ENCODE peak calls at places on chromosomes 7 and 10, in seven cellular contexts. Y is K562, H is bronchial epithelial cell, U is astrocyte of the cerebellum, M is neural progenitor cell, Z is fibroblast of pulmonary artery, B is breast epithelium. P is an unnamed sample.

GRCh38 chr10:73865459-73866442 is 8.6 kb downstream of the CAMK2G start:
- DNase-seq in M (no peak), Y (no peak), B (no peak), Z (no peak), H (no peak), U (no peak), P (no peak)

GRCh38 chr10:29882766-29883165 is 176.6 kb downstream of the JCAD start:
- DNase-seq in Y (no peak), B (no peak), M (no peak), H (no peak), Z (no peak), U (no peak), P (no peak)

GRCh38 chr7:48094861-48095293 is 5.8 kb downstream of the UPP1 start:
- DNase-seq in B (no peak), H (peak), U (peak), Z (peak), M (no peak), Y (no peak), P (peak)

GRCh38 chr7:134545379-134545778 is 3.5 kb upstream of the AKR1B15 start:
- DNase-seq in B (no peak), H (no peak), Z (no peak), M (no peak), Y (no peak), U (no peak), P (no peak)

GRCh38 chr10:42953684-42954674 is 122.9 kb upstream of the RET start:
- DNase-seq in Y (no peak), Z (no peak), U (no peak), M (no peak), B (no peak), H (no peak), P (no peak)

GRCh38 chr7:87001214-87001613 is 58.2 kb downstream of the ELAPOR2 start:
- DNase-seq in U (peak), H (peak), Y (no peak), Z (peak), M (no peak), B (no peak), P (peak)

GRCh38 chr10:33154590-33154989 is 179.9 kb downstream of the NRP1 start:
- DNase-seq in Y (no peak), Z (no peak), H (no peak), U (no peak), M (no peak), B (no peak), P (no peak)

GRCh38 chr10:5196613-5197234 is at the start of gene AKR1C4:
- DNase-seq in Y (no peak), U (no peak), H (peak), Z (no peak), B (no peak), M (no peak), P (no peak)

GRCh38 chr7:85285502-85285901 is 98.6 kb upstream of the SEMA3D start:
- DNase-seq in M (no peak), U (no peak), B (no peak), Y (no peak), Z (no peak), H (no peak), P (no peak)

GRCh38 chr7:12328888-12329770 is 74.5 kb downstream of the VWDE start:
- DNase-seq in B (no peak), Y (no peak), M (no peak), H (no peak), Z (no peak), U (no peak), P (no peak)

GRCh38 chr7:84372712-84373111 is 178.1 kb upstream of the SEMA3A start:
- DNase-seq in H (peak), M (no peak), B (no peak), Z (peak), Y (no peak), U (no peak), P (no peak)

GRCh38 chr7:12094365-12094921 is 116.7 kb upstream of the TMEM106B start:
- DNase-seq in Z (peak), M (peak), H (peak), U (no peak), Y (no peak), B (no peak), P (no peak)

GRCh38 chr7:27215356-27215755 is 15.5 kb upstream of the HOXA13 start:
- DNase-seq in H (no peak), U (no peak), Z (no peak), Y (no peak), M (no peak), B (no peak), P (no peak)

GRCh38 chr10:132482090-132482489 is 55.5 kb upstream of the INPP5A start:
- DNase-seq in U (peak), M (no peak), B (peak), Y (no peak), Z (peak), H (peak), P (peak)

GRCh38 chr7:171912-172515 is 20.4 kb upstream of the FAM20C start:
- DNase-seq in H (no peak), Z (no peak), U (no peak), M (no peak), B (no peak), Y (no peak), P (no peak)

GRCh38 chr7:151410405-151411390 is 860 bp upstream of the WDR86 start:
- DNase-seq in Y (no peak), H (no peak), M (peak), U (no peak), Z (no peak), B (no peak), P (no peak)

GRCh38 chr7:111092406-111093160 is 1.7 kb downstream of the LRRN3 start:
- DNase-seq in H (no peak), U (no peak), M (no peak), Y (no peak), B (no peak), Z (no peak), P (no peak)

GRCh38 chr10:62594093-62594520 is 210.4 kb upstream of the ADO start:
- DNase-seq in Y (peak), U (no peak), H (peak), Z (peak), B (no peak), M (peak), P (peak)

GRCh38 chr7:70849580-70850235 is 282.2 kb upstream of the GALNT17 start:
- DNase-seq in B (no peak), Z (no peak), U (no peak), Y (no peak), M (no peak), H (no peak), P (no peak)

GRCh38 chr10:89390875-89391576 is 1.4 kb upstream of the IFIT1 start:
- DNase-seq in Z (no peak), U (no peak), H (no peak), B (no peak), Y (no peak), M (no peak), P (no peak)

GRCh38 chr7:128781126-128781525 is 5.5 kb upstream of the OPN1SW start:
- DNase-seq in U (no peak), B (no peak), H (no peak), Z (peak), M (no peak), Y (no peak), P (peak)

GRCh38 chr7:105067691-105068090 is 53.7 kb downstream of the KMT2E start:
- DNase-seq in Z (no peak), H (no peak), B (no peak), Y (no peak), U (no peak), M (no peak), P (no peak)

GRCh38 chr10:79054203-79055099 is 14.3 kb upstream of the ZMIZ1 start:
- DNase-seq in Z (no peak), H (no peak), U (no peak), M (no peak), B (peak), Y (no peak), P (no peak)

GRCh38 chr7:80686576-80686975 is 48.1 kb downstream of the CD36 start:
- DNase-seq in Y (no peak), H (peak), Z (peak), M (no peak), U (no peak), B (no peak), P (no peak)

GRCh38 chr10:96124230-96125141 is 5.6 kb upstream of the ZNF518A start:
- DNase-seq in Y (peak), U (no peak), H (peak), Z (peak), B (no peak), M (peak), P (peak)

GRCh38 chr7:137633133-137633532 is 213.6 kb downstream of the DGKI start:
- DNase-seq in H (no peak), Z (peak), B (no peak), Y (no peak), U (no peak), M (no peak), P (no peak)

GRCh38 chr10:86657396-86658011 is 3.2 kb downstream of the OPN4 start:
- DNase-seq in H (no peak), U (no peak), M (no peak), B (peak), Z (no peak), Y (no peak), P (no peak)

GRCh38 chr7:98872328-98872924 is 2.6 kb upstream of the TMEM130 start:
- DNase-seq in U (no peak), B (no peak), Z (no peak), Y (peak), M (peak), H (no peak), P (no peak)

GRCh38 chr10:124719213-124719851 is 24.8 kb downstream of the FAM53B start:
- DNase-seq in B (peak), Z (peak), U (peak), H (peak), Y (peak), M (peak), P (peak)
- TF ChIP-seq CTCF in B (peak), Z (peak), U (peak), H (peak), Y (peak), M (peak), P (peak)

GRCh38 chr10:93916257-93917063 is 22.7 kb downstream of the SLC35G1 start:
- DNase-seq in M (peak), U (peak), Z (peak), B (no peak), Y (no peak), H (peak), P (peak)
- H3K4me3 ChIP-seq in M (no peak), U (no peak), Z (no peak), B (peak), Y (no peak), H (peak), P (no peak)

DNA sequence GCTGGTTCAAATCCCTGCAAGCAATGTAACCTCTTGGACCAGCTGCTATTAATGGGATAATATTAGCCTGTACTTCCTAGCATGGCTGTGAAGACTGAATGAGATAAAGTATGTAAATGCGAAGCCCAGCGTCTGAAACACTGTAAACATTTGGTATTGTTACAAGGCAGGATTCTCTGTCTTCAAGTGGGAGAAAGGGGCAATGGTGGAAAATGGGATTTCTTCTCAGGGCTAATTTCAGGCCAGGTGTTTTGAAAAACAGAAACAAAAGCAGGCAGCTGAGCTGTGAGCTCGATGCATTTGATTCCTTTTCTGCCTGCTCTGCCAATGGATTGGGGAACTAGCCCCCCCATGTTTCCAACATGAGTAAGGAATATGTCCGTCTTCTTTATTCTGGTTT is 732.1 kb upstream of the AUTS2 start:
- DNase-seq in Z (no peak), H (no peak), M (peak), Y (no peak), B (no peak), U (no peak), P (no peak)
- TF ChIP-seq CTCF in Z (no peak), H (no peak), M (no peak), Y (no peak), B (no peak), U (no peak), P (no peak)

GRCh38 chr7:132318338-132319318 is 257.6 kb downstream of the PLXNA4 start:
- DNase-seq in Y (peak), M (peak), Z (peak), H (peak), U (peak), B (peak), P (peak)
- H3K4me3 ChIP-seq in Y (no peak), M (no peak), Z (no peak), H (no peak), U (no peak), B (no peak), P (no peak)

P was measured in astrocyte of the spinal cord.